ENCODE peak calls at places on chromosomes 2 and 18, in six cellular contexts. Y, W, Z, P, M and U are unnamed samples.

GRCh38 chr2:86314125-86314524 is 23.3 kb downstream of the REEP1 start:
- DNase-seq in Y (no peak), W (no peak), Z (no peak), P (no peak), M (no peak), U (no peak)

GRCh38 chr2:213251618-213252017 is 32.6 kb upstream of the SPAG16 start:
- DNase-seq in Y (peak; percentile 61), W (no peak), Z (no peak), P (no peak), M (peak; percentile 81), U (no peak)

GRCh38 chr2:79982445-79982844 is 322.1 kb downstream of the LRRTM1 start:
- DNase-seq in Y (no peak), W (no peak), Z (no peak), P (no peak), M (peak; percentile 5), U (no peak)

GRCh38 chr2:155020246-155020645 is 321.8 kb downstream of the KCNJ3 start:
- DNase-seq in Y (no peak), W (no peak), Z (no peak), P (no peak), M (no peak), U (no peak)

GRCh38 chr2:18518116-18519111 is 42.0 kb downstream of the RDH14 start:
- DNase-seq in Y (peak; percentile 66), W (no peak), Z (no peak), P (no peak), M (peak; percentile 6), U (no peak)

GRCh38 chr2:177885828-177886466 is 186.6 kb downstream of the PDE11A start:
- DNase-seq in Y (no peak), W (no peak), Z (no peak), P (no peak), M (no peak), U (no peak)

GRCh38 chr2:202113571-202114142 is 40.6 kb downstream of the KIAA2012 start:
- DNase-seq in Y (peak; percentile 40), W (no peak), Z (no peak), P (no peak), M (no peak), U (no peak)

GRCh38 chr18:55515946-55516710 is 71.9 kb downstream of the TCF4 start:
- DNase-seq in Y (no peak), W (no peak), Z (no peak), P (no peak), M (no peak), U (no peak)

GRCh38 chr2:237390235-237390634 is 23.7 kb downstream of the COL6A3 start:
- DNase-seq in Y (no peak), W (no peak), Z (no peak), P (no peak), M (no peak), U (no peak)

GRCh38 chr2:219369447-219369861 is 18.3 kb downstream of the DNPEP start:
- DNase-seq in Y (no peak), W (no peak), Z (no peak), P (no peak), M (no peak), U (peak; percentile 43)